ENCODE peak calls at places on chromosome 16, in nine cellular contexts. C is cardiac muscle cell; O is A673; A is colonic mucosa; Y is CD8-positive, alpha-beta T cell; L is tibial nerve; B is AG10803; U is cardiac fibroblast; W is AG04450. K is an unnamed sample.

GRCh38 chr16:68658258-68658973 is 13.3 kb downstream of the CDH3 start:
- DNase-seq in C (peak), O (peak), A (peak), Y (no peak), L (no peak), B (peak), U (peak), W (no peak), K (no peak)

GRCh38 chr16:68332411-68333121 is 21.7 kb downstream of the PRMT7 start:
- DNase-seq in C (peak), O (peak), A (no peak), Y (no peak), L (no peak), B (peak), U (peak), W (peak), K (no peak)

GRCh38 chr16:67718668-67719047 is 458 bp downstream of the GFOD2 start:
- DNase-seq in C (no peak), O (peak), A (peak), Y (no peak), L (no peak), B (no peak), U (no peak), W (no peak), K (no peak)

GRCh38 chr16:49528035-49528434 is 154.4 kb downstream of the C16orf78 start:
- DNase-seq in C (peak), O (peak), A (no peak), Y (peak), L (no peak), B (no peak), U (peak), W (no peak), K (no peak)

GRCh38 chr16:2076072-2076865 is 28.5 kb downstream of the TSC2 start:
- DNase-seq in C (no peak), O (no peak), A (no peak), Y (no peak), L (no peak), B (no peak), U (no peak), W (no peak), K (no peak)

GRCh38 chr16:27355610-27356009 is 41.8 kb downstream of the IL4R start:
- DNase-seq in C (peak), O (peak), A (peak), Y (peak), L (no peak), B (peak), U (peak), W (no peak), K (no peak)

GRCh38 chr16:67531247-67531646 is 2.6 kb downstream of the RIPOR1 start:
- DNase-seq in C (no peak), O (no peak), A (no peak), Y (no peak), L (no peak), B (no peak), U (no peak), W (no peak), K (no peak)

GRCh38 chr16:84735846-84736586 is 36.2 kb downstream of the USP10 start:
- DNase-seq in C (peak), O (no peak), A (peak), Y (peak), L (no peak), B (no peak), U (peak), W (no peak), K (no peak)

GRCh38 chr16:35174006-35174405 is 1714.6 kb downstream of the TP53TG3F start:
- DNase-seq in C (no peak), O (no peak), A (no peak), Y (no peak), L (no peak), B (no peak), U (no peak), W (no peak), K (no peak)

GRCh38 chr16:17032332-17032731 is 438.4 kb downstream of the XYLT1 start:
- DNase-seq in C (no peak), O (no peak), A (no peak), Y (no peak), L (no peak), B (no peak), U (no peak), W (no peak), K (no peak)

GRCh38 chr16:73010150-73010676 is 37.7 kb downstream of the ZFHX3 start:
- DNase-seq in C (no peak), O (no peak), A (no peak), Y (no peak), L (no peak), B (no peak), U (no peak), W (no peak), K (peak)

GRCh38 chr16:25176136-25176535 is 40.6 kb upstream of the AQP8 start:
- DNase-seq in C (no peak), O (no peak), A (no peak), Y (no peak), L (no peak), B (no peak), U (peak), W (no peak), K (no peak)

GRCh38 chr16:87602821-87603683 is 744 bp downstream of the JPH3 start:
- DNase-seq in C (no peak), O (no peak), A (no peak), Y (no peak), L (no peak), B (no peak), U (no peak), W (no peak), K (no peak)

GRCh38 chr16:67181346-67181745 is 2.4 kb downstream of the MATCAP1 start:
- DNase-seq in C (peak), O (no peak), A (no peak), Y (no peak), L (no peak), B (peak), U (peak), W (peak), K (peak)

GRCh38 chr16:10971560-10971961 is 27.2 kb downstream of the CLEC16A start:
- DNase-seq in C (peak), O (peak), A (peak), Y (no peak), L (peak), B (peak), U (peak), W (peak), K (no peak)

GRCh38 chr16:11679250-11679649 is 11.0 kb downstream of the SNN start:
- DNase-seq in C (no peak), O (no peak), A (no peak), Y (no peak), L (no peak), B (no peak), U (no peak), W (no peak), K (no peak)

GRCh38 chr16:19130852-19131808 is 17.4 kb downstream of the ITPRIPL2 start:
- DNase-seq in C (peak), O (peak), A (peak), Y (no peak), L (no peak), B (peak), U (peak), W (peak), K (peak)
- H3K4me3 ChIP-seq in C (no peak), O (no peak), A (no peak), Y (no peak), L (peak), B (peak), U (peak), W (no peak), K (no peak)

DNA sequence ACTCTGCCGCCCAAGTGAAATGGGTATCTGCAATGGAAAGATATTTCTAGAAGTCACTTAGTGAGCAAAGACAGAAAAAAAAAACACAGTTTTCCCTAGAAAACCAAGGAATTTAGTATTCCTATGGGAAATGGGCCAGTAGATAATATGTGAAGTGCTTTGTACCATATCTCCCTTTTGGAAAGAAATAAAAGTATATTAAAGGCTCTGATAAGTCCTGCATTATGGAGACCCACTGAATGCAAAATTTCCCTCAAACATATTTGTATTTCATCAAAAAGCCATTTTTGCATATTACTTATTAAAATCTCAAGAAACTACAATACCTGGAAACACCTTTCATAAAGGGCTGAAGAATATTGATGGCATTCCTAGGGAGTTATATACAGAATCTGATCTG is 51.6 kb upstream of the DYNLRB2 start:
- DNase-seq in C (no peak), O (no peak), A (no peak), Y (no peak), L (no peak), B (no peak), U (no peak), W (no peak), K (no peak)
- TF ChIP-seq CTCF in C (no peak), O (no peak), A (no peak), Y (no peak), L (no peak), B (no peak), U (no peak), W (no peak), K (no peak)

DNA sequence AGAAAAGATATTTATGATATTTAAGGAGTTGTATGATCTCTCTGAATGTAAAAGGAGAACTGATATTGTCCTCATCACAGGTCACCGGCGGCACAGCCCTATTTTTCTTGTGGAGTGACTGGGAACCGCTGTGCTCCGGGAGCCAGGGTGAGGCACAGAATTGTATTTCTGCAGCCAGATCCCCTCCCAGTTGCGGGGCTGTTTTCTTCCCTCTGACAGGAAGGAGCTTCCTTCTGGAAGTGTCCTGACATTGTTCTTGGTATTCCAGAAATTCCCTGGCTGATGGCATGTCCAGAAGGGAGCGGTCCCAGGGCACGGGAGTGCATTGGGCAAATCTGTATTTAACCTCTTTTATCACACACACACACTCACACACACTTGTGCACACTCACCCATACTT is 268.6 kb upstream of the FOXF1 start:
- DNase-seq in C (no peak), O (no peak), A (peak), Y (no peak), L (no peak), B (no peak), U (no peak), W (no peak), K (no peak)
- H3K4me3 ChIP-seq in C (no peak), O (no peak), A (no peak), Y (no peak), L (no peak), B (no peak), U (no peak), W (no peak), K (no peak)

GRCh38 chr16:28974007-28974436 is 556 bp upstream of the SPNS1 start:
- DNase-seq in C (peak), O (peak), A (peak), Y (peak), L (no peak), B (peak), U (peak), W (peak), K (peak)
- TF ChIP-seq CTCF in C (peak), O (peak), A (no peak), Y (no peak), L (peak), B (peak), U (peak), W (peak), K (peak)

DNA sequence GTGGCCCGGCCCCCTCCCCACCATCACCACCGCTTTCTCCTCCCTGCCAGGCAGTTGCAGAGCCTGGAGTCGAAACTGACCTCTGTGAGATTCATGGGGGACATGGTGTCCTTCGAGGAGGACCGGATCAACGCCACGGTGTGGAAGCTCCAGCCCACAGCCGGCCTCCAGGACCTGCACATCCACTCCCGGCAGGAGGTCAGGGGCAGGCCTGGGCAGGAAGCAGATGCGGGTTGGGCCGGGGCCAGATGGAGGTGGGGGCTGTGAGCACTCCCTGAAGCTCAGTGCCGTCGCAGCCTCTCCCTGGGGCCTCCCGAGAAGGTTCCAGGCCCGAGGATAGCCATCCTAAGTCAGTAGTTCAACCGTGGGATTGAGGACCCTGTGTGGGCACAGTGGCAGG is 14.2 kb upstream of the ADGRG3 start:
- DNase-seq in C (peak), O (no peak), A (no peak), Y (no peak), L (no peak), B (no peak), U (peak), W (no peak), K (no peak)
- H3K4me3 ChIP-seq in C (no peak), O (no peak), A (no peak), Y (no peak), L (no peak), B (no peak), U (no peak), W (no peak), K (no peak)

GRCh38 chr16:28596840-28597691 is at the start of gene SULT1A2:
- DNase-seq in C (peak), O (no peak), A (peak), Y (no peak), L (no peak), B (no peak), U (peak), W (no peak), K (peak)

GRCh38 chr16:28596115-28596630 is 677 bp downstream of the SULT1A2 start:
- DNase-seq in C (peak), O (no peak), A (no peak), Y (no peak), L (no peak), B (no peak), U (peak), W (no peak), K (no peak)

GRCh38 chr16:28592511-28592910 is 4.3 kb downstream of the SULT1A2 start:
- DNase-seq in C (no peak), O (no peak), A (no peak), Y (no peak), L (no peak), B (no peak), U (no peak), W (no peak), K (no peak)

GRCh38 chr16:28592979-28593553 is 3.8 kb downstream of the SULT1A2 start:
- DNase-seq in C (no peak), O (no peak), A (no peak), Y (no peak), L (no peak), B (no peak), U (no peak), W (no peak), K (no peak)

GRCh38 chr16:28597692-28598261 is 927 bp upstream of the SULT1A2 start:
- DNase-seq in C (no peak), O (peak), A (peak), Y (no peak), L (no peak), B (no peak), U (peak), W (no peak), K (no peak)
- TF ChIP-seq CTCF in C (no peak), O (no peak), A (no peak), Y (no peak), L (no peak), B (no peak), U (no peak), W (peak), K (no peak)

GRCh38 chr16:54286330-54287017 is at the start of gene IRX3:
- DNase-seq in C (peak), O (peak), A (no peak), Y (no peak), L (no peak), B (peak), U (peak), W (no peak), K (peak)

GRCh38 chr16:54288592-54289241 is 2.1 kb upstream of the IRX3 start:
- DNase-seq in C (no peak), O (no peak), A (no peak), Y (no peak), L (no peak), B (no peak), U (no peak), W (no peak), K (no peak)

GRCh38 chr16:54286067-54286329 is 589 bp downstream of the IRX3 start:
- DNase-seq in C (no peak), O (no peak), A (no peak), Y (no peak), L (no peak), B (no peak), U (no peak), W (no peak), K (no peak)

GRCh38 chr16:54287758-54288591 is 1.4 kb upstream of the IRX3 start:
- DNase-seq in C (no peak), O (no peak), A (no peak), Y (no peak), L (no peak), B (no peak), U (no peak), W (no peak), K (peak)

GRCh38 chr16:54287018-54287757 is 601 bp upstream of the IRX3 start:
- DNase-seq in C (no peak), O (no peak), A (no peak), Y (no peak), L (no peak), B (peak), U (no peak), W (no peak), K (no peak)
- H3K4me3 ChIP-seq in C (peak), O (peak), A (peak), Y (no peak), L (peak), B (peak), U (peak), W (no peak), K (peak)

GRCh38 chr16:79598341-79599181 is 2.0 kb downstream of the MAF start:
- DNase-seq in C (peak), O (peak), A (peak), Y (peak), L (peak), B (peak), U (peak), W (no peak), K (peak)
- TF ChIP-seq CTCF in C (no peak), O (no peak), A (no peak), Y (no peak), L (no peak), B (peak), U (no peak), W (no peak), K (peak)

K was measured in left lung.